ENCODE peak calls at places on chromosomes 5 and 9, in six cellular contexts. B, Z, U, R, D and Q are unnamed samples.

GRCh38 chr5:78411596-78411995 is 51.2 kb downstream of the SCAMP1 start:
- DNase-seq in B (no peak), Z (no peak), U (no peak), R (no peak), D (no peak), Q (no peak)

GRCh38 chr5:59768204-59769040 is 125.1 kb downstream of the PDE4D start:
- DNase-seq in B (peak; percentile 90), Z (peak; percentile 41), U (peak; percentile 59), R (peak; percentile 77), D (no peak), Q (no peak)

GRCh38 chr5:15946026-15946425 is 233.6 kb downstream of the MARCHF11 start:
- DNase-seq in B (no peak), Z (no peak), U (no peak), R (no peak), D (no peak), Q (no peak)

GRCh38 chr5:77437194-77437593 is 54.9 kb downstream of the WDR41 start:
- DNase-seq in B (peak; percentile 43), Z (peak; percentile 25), U (no peak), R (peak; percentile 18), D (no peak), Q (no peak)

GRCh38 chr9:123686849-123687233 is 243.1 kb downstream of the DENND1A start:
- DNase-seq in B (no peak), Z (no peak), U (no peak), R (no peak), D (no peak), Q (no peak)

GRCh38 chr5:94793816-94794198 is 175.3 kb downstream of the SLF1 start:
- DNase-seq in B (no peak), Z (no peak), U (no peak), R (no peak), D (no peak), Q (no peak)

GRCh38 chr5:134738963-134739661 is 764 bp downstream of the CAMLG start:
- DNase-seq in B (peak; percentile 70), Z (peak; percentile 48), U (peak; percentile 57), R (peak; percentile 73), D (peak; percentile 41), Q (no peak)

GRCh38 chr5:133235696-133236426 is 184.0 kb downstream of the HSPA4 start:
- DNase-seq in B (no peak), Z (no peak), U (no peak), R (no peak), D (no peak), Q (no peak)

GRCh38 chr5:43063731-43064171 is 23.6 kb upstream of the ANXA2R start:
- DNase-seq in B (peak; percentile 76), Z (no peak), U (no peak), R (no peak), D (no peak), Q (no peak)

GRCh38 chr5:35313296-35313695 is 83.0 kb upstream of the PRLR start:
- DNase-seq in B (no peak), Z (no peak), U (no peak), R (no peak), D (no peak), Q (no peak)

GRCh38 chr9:5953743-5954707 is 61.4 kb downstream of the RANBP6 start:
- DNase-seq in B (peak; percentile 34), Z (no peak), U (no peak), R (no peak), D (no peak), Q (no peak)

GRCh38 chr5:113330533-113331200 is 104.1 kb downstream of the TSSK1B start:
- DNase-seq in B (peak; percentile 20), Z (peak; percentile 40), U (no peak), R (peak; percentile 19), D (peak; percentile 16), Q (no peak)

GRCh38 chr5:78405820-78406750 is 45.7 kb downstream of the SCAMP1 start:
- DNase-seq in B (peak; percentile 54), Z (no peak), U (no peak), R (no peak), D (no peak), Q (peak; percentile 19)

GRCh38 chr5:178589180-178590140 is 733 bp downstream of the COL23A1 start:
- DNase-seq in B (no peak), Z (peak; percentile 91), U (peak; percentile 58), R (no peak), D (peak; percentile 41), Q (no peak)
- TF ChIP-seq CHD2 in B (no peak), Z (no peak), U (no peak), R (no peak), D (no peak), Q (no peak)

DNA sequence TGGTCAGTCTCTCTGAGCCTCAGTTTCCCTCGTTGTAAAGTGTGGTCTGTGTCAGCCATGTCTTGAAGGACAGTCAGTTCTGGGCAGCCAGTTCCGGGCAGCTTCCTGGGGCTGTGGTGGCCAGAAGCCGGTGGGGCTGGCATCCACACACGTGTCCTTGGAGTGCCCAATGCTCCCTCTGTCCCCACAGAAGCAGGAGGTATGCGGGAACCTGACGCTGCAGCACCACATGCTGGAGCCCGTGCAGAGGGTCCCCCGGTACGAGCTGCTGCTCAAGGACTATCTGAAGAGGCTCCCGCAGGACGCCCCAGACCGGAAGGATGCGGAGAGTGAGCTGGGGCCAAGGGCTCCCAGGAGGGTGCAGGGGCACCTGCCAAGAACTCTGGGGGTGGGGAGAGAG is 48.4 kb upstream of the SUSD3 start:
- DNase-seq in B (no peak), Z (peak; percentile 8), U (no peak), R (no peak), D (no peak), Q (no peak)
- TF ChIP-seq CHD2 in B (no peak), Z (no peak), U (no peak), R (no peak), D (no peak), Q (no peak)

GRCh38 chr5:180313677-180314076 is 21.8 kb upstream of the MAPK9 start:
- DNase-seq in B (no peak), Z (peak; percentile 91), U (no peak), R (peak; percentile 70), D (peak; percentile 67), Q (no peak)
- TF ChIP-seq CHD2 in B (no peak), Z (peak; percentile 99), U (no peak), R (peak; percentile 97), D (peak; percentile 95), Q (no peak)

GRCh38 chr9:124873664-124874063 is 11.7 kb downstream of the ARPC5L start:
- DNase-seq in B (no peak), Z (no peak), U (no peak), R (no peak), D (no peak), Q (no peak)
- TF ChIP-seq CHD2 in B (no peak), Z (no peak), U (no peak), R (no peak), D (no peak), Q (no peak)

GRCh38 chr9:137461316-137461662 is 2.2 kb upstream of the NSMF start:
- DNase-seq in B (no peak), Z (no peak), U (no peak), R (no peak), D (no peak), Q (no peak)

GRCh38 chr9:137462396-137463193 is 3.5 kb upstream of the NSMF start:
- DNase-seq in B (no peak), Z (no peak), U (no peak), R (no peak), D (no peak), Q (no peak)

GRCh38 chr9:137463194-137463930 is 4.2 kb upstream of the NSMF start:
- DNase-seq in B (no peak), Z (no peak), U (no peak), R (peak; percentile 45), D (no peak), Q (no peak)

GRCh38 chr9:137460363-137461315 is 1.5 kb upstream of the NSMF start:
- DNase-seq in B (no peak), Z (peak; percentile 38), U (no peak), R (no peak), D (no peak), Q (no peak)

GRCh38 chr9:137461663-137462395 is 2.7 kb upstream of the NSMF start:
- DNase-seq in B (peak; percentile 81), Z (no peak), U (peak; percentile 89), R (no peak), D (peak; percentile 92), Q (peak; percentile 49)
- TF ChIP-seq CHD2 in B (no peak), Z (no peak), U (no peak), R (no peak), D (peak; percentile 40), Q (peak; percentile 53)

GRCh38 chr5:110653231-110653970 is 73.1 kb downstream of the TMEM232 start:
- DNase-seq in B (no peak), Z (no peak), U (no peak), R (no peak), D (no peak), Q (no peak)

GRCh38 chr5:110651507-110651906 is 75.0 kb downstream of the TMEM232 start:
- DNase-seq in B (no peak), Z (no peak), U (no peak), R (no peak), D (no peak), Q (no peak)
- TF ChIP-seq CHD2 in B (no peak), Z (no peak), U (no peak), R (no peak), D (no peak), Q (no peak)

DNA sequence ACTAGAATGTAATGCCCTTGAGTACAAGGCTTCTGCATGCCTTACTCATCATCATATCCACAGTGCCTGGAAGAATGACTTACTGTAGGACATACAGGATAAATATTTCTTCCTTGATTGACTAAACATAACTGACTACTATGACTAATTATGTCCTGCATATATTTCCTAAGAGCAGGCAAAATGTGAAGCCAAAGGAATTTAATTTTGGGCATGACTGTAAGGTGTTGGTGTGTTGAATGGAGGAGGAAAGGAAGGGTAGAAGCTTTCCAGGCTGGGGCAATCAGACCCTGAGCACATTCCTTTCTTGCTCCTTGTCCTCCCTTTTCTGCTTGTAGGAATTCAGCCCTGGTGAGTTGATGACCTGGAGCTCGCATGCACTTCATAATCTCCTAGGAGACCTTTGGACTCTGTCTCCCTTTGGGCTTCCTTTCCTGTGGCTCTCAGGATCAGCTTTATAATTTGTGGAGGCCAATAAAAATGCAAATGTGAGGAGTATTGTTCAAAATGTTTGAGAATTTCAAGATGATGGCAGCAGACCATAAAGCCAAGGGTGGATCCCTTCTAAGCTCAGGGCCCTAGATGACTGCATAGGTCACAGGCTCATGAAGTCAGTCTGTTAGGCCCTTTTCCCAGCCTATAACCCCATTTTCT is 174.0 kb downstream of the HMHB1 start:
- DNase-seq in B (no peak), Z (no peak), U (no peak), R (no peak), D (no peak), Q (no peak)
- TF ChIP-seq CHD2 in B (no peak), Z (no peak), U (no peak), R (no peak), D (no peak), Q (no peak)

GRCh38 chr5:129459485-129460120 is 495 bp upstream of the ADAMTS19 start:
- DNase-seq in B (peak; percentile 5), Z (peak; percentile 44), U (peak; percentile 78), R (no peak), D (no peak), Q (no peak)
- TF ChIP-seq CHD2 in B (no peak), Z (no peak), U (no peak), R (no peak), D (no peak), Q (no peak)

GRCh38 chr5:40653221-40654022 is 26.3 kb upstream of the PTGER4 start:
- DNase-seq in B (no peak), Z (no peak), U (no peak), R (no peak), D (no peak), Q (no peak)
- TF ChIP-seq CHD2 in B (no peak), Z (no peak), U (no peak), R (no peak), D (no peak), Q (no peak)